ENCODE peak calls at places on chromosome 18, in nine cellular contexts. A is C1 segment of cervical spinal cord, G is T-cell, T is fibroblast of lung, I is GM13976, V is DMS53, M is LoVo, P is NCI-H82, N is type B pancreatic cell. J is an unnamed sample.

GRCh38 chr18:57051019-57051418 is 95.9 kb upstream of the BOD1L2 start:
- DNase-seq in A (no peak), G (no peak), T (no peak), I (no peak), V (no peak), M (no peak), P (no peak), N (no peak), J (no peak)

GRCh38 chr18:51137051-51137729 is 60.3 kb downstream of the MEX3C start:
- DNase-seq in A (no peak), G (no peak), T (no peak), I (no peak), V (no peak), M (no peak), P (no peak), N (no peak), J (no peak)

GRCh38 chr18:51751901-51752300 is 554.4 kb upstream of the MEX3C start:
- DNase-seq in A (no peak), G (no peak), T (no peak), I (no peak), V (no peak), M (no peak), P (no peak), N (no peak), J (no peak)

GRCh38 chr18:28961669-28962228 is 784.8 kb upstream of the CDH2 start:
- DNase-seq in A (no peak), G (no peak), T (peak), I (no peak), V (peak), M (peak), P (peak), N (no peak), J (no peak)

GRCh38 chr18:35197286-35197685 is 43.5 kb upstream of the ZNF397 start:
- DNase-seq in A (no peak), G (no peak), T (no peak), I (no peak), V (no peak), M (no peak), P (no peak), N (no peak), J (no peak)

GRCh38 chr18:48580782-48581181 is 42.0 kb downstream of the CTIF start:
- DNase-seq in A (no peak), G (no peak), T (no peak), I (no peak), V (no peak), M (no peak), P (no peak), N (no peak), J (no peak)

GRCh38 chr18:35408843-35409261 is 31.7 kb upstream of the ZNF396 start:
- DNase-seq in A (no peak), G (no peak), T (no peak), I (no peak), V (no peak), M (peak), P (no peak), N (no peak), J (no peak)

GRCh38 chr18:2547477-2548087 is 23.7 kb downstream of the METTL4 start:
- DNase-seq in A (no peak), G (no peak), T (peak), I (peak), V (peak), M (peak), P (peak), N (no peak), J (no peak)

GRCh38 chr18:48921305-48922202 is 29.2 kb downstream of the SMAD7 start:
- DNase-seq in A (no peak), G (no peak), T (no peak), I (no peak), V (no peak), M (no peak), P (no peak), N (no peak), J (no peak)

GRCh38 chr18:8696749-8697211 is 8.6 kb upstream of the MTCL1 start:
- DNase-seq in A (peak), G (peak), T (peak), I (peak), V (peak), M (peak), P (peak), N (peak), J (peak)

GRCh38 chr18:22813648-22814328 is 119.3 kb upstream of the RBBP8 start:
- DNase-seq in A (no peak), G (no peak), T (peak), I (peak), V (peak), M (peak), P (peak), N (no peak), J (no peak)

GRCh38 chr18:2515908-2516625 is 55.2 kb downstream of the METTL4 start:
- DNase-seq in A (no peak), G (no peak), T (peak), I (peak), V (peak), M (peak), P (no peak), N (no peak), J (no peak)

GRCh38 chr18:23689031-23689615 is at the start of gene LAMA3:
- DNase-seq in A (peak), G (no peak), T (no peak), I (no peak), V (peak), M (peak), P (peak), N (peak), J (no peak)

GRCh38 chr18:76462326-76462694 is 32.7 kb downstream of the ZNF516 start:
- DNase-seq in A (no peak), G (no peak), T (no peak), I (no peak), V (no peak), M (no peak), P (no peak), N (peak), J (no peak)

GRCh38 chr18:59268722-59269562 is 4.3 kb downstream of the RAX start:
- DNase-seq in A (no peak), G (no peak), T (peak), I (peak), V (peak), M (no peak), P (peak), N (peak), J (no peak)

GRCh38 chr18:24136967-24137373 is 1.9 kb upstream of the CABYR start:
- DNase-seq in A (no peak), G (no peak), T (peak), I (no peak), V (peak), M (no peak), P (peak), N (no peak), J (no peak)

GRCh38 chr18:64116806-64117205 is 32.1 kb downstream of the LINC00305 start:
- DNase-seq in A (no peak), G (no peak), T (no peak), I (no peak), V (no peak), M (no peak), P (no peak), N (no peak), J (no peak)

GRCh38 chr18:712401-713134 is at the start of gene ENOSF1:
- DNase-seq in A (peak), G (peak), T (peak), I (peak), V (peak), M (peak), P (peak), N (peak), J (peak)

GRCh38 chr18:47403949-47404348 is 152.5 kb upstream of the SKOR2 start:
- DNase-seq in A (no peak), G (no peak), T (no peak), I (no peak), V (no peak), M (no peak), P (no peak), N (no peak), J (no peak)

GRCh38 chr18:36786686-36787085 is 42.1 kb downstream of the TPGS2 start:
- DNase-seq in A (no peak), G (no peak), T (peak), I (no peak), V (no peak), M (peak), P (no peak), N (no peak), J (no peak)

GRCh38 chr18:32801236-32801635 is 28.4 kb upstream of the KLHL14 start:
- DNase-seq in A (no peak), G (no peak), T (no peak), I (no peak), V (no peak), M (no peak), P (no peak), N (no peak), J (no peak)

GRCh38 chr18:37639846-37640245 is 74.2 kb upstream of the CELF4 start:
- DNase-seq in A (no peak), G (no peak), T (no peak), I (no peak), V (no peak), M (no peak), P (no peak), N (no peak), J (no peak)

GRCh38 chr18:34122724-34123334 is 101.9 kb downstream of the NOL4 start:
- DNase-seq in A (no peak), G (no peak), T (peak), I (peak), V (peak), M (peak), P (peak), N (no peak), J (no peak)

GRCh38 chr18:37266290-37266689 is 299.3 kb downstream of the CELF4 start:
- DNase-seq in A (no peak), G (no peak), T (no peak), I (no peak), V (peak), M (no peak), P (peak), N (no peak), J (no peak)

GRCh38 chr18:77119101-77119850 is 13.3 kb downstream of the MBP start:
- DNase-seq in A (no peak), G (no peak), T (no peak), I (no peak), V (no peak), M (no peak), P (no peak), N (no peak), J (no peak)

GRCh38 chr18:39675358-39675757 is 2109.8 kb upstream of the CELF4 start:
- DNase-seq in A (no peak), G (no peak), T (peak), I (no peak), V (no peak), M (no peak), P (no peak), N (no peak), J (no peak)

GRCh38 chr18:79343567-79344207 is 52.0 kb upstream of the NFATC1 start:
- DNase-seq in A (no peak), G (no peak), T (no peak), I (no peak), V (no peak), M (peak), P (no peak), N (no peak), J (no peak)

GRCh38 chr18:45517181-45517741 is 98.0 kb upstream of the SLC14A2 start:
- DNase-seq in A (no peak), G (no peak), T (peak), I (no peak), V (no peak), M (no peak), P (no peak), N (no peak), J (no peak)

GRCh38 chr18:34223164-34223892 is 1.4 kb downstream of the NOL4 start:
- DNase-seq in A (peak), G (no peak), T (no peak), I (peak), V (peak), M (no peak), P (peak), N (no peak), J (peak)

GRCh38 chr18:22683196-22683676 is 249.9 kb upstream of the RBBP8 start:
- DNase-seq in A (no peak), G (no peak), T (peak), I (no peak), V (peak), M (peak), P (no peak), N (peak), J (no peak)

GRCh38 chr18:10290244-10291240 is 163.9 kb upstream of the APCDD1 start:
- DNase-seq in A (no peak), G (no peak), T (peak), I (no peak), V (no peak), M (no peak), P (no peak), N (no peak), J (no peak)

GRCh38 chr18:75775121-75775520 is 347.6 kb upstream of the SMIM21 start:
- DNase-seq in A (no peak), G (no peak), T (no peak), I (no peak), V (no peak), M (no peak), P (no peak), N (no peak), J (no peak)

J was measured in amygdala.